ENCODE peak calls at places on chromosomes 16 and 17, in four cellular contexts. S is stimulated activated CD4-positive, alpha-beta T cell treated with anti-CD3 and anti-CD28 coated beads, Interleukin-15, amount 100 ng/mL, for 24 hours; P is AG09319; Q is activated CD8-positive, alpha-beta T cell treated with anti-CD3 and anti-CD28 coated beads, Interleukin-2, amount 10 ng/mL, durations not matched to agents 7 days and 5 days. E is an unnamed sample.
A peak's percentile ranks its signal among the peaks of the same experiment; 100 is the strongest.

GRCh38 chr17:3004925-3005324 is 58.5 kb downstream of the OR1D5 start:
- DNase-seq in P (no peak), Q (no peak), S (no peak), E (no peak)

GRCh38 chr17:73313526-73314127 is 1.8 kb upstream of the CDC42EP4 start:
- DNase-seq in P (no peak), Q (no peak), S (no peak), E (no peak)

GRCh38 chr16:80725566-80726162 is 78.7 kb downstream of the CDYL2 start:
- DNase-seq in Q (no peak), S (no peak), P (no peak), E (no peak)

GRCh38 chr16:58399718-58400633 is 7.7 kb downstream of the GINS3 start:
- DNase-seq in Q (no peak), S (no peak), P (no peak), E (no peak)

GRCh38 chr16:57528499-57529323 is 7.7 kb downstream of the CCDC102A start:
- DNase-seq in S (no peak), P (no peak), Q (no peak), E (no peak)

GRCh38 chr17:77131919-77132318 is 8.8 kb upstream of the SEC14L1 start:
- DNase-seq in P (no peak), Q (no peak), S (no peak), E (no peak)

GRCh38 chr16:47211218-47211617 is 67.5 kb upstream of the NETO2 start:
- DNase-seq in S (no peak), Q (no peak), P (no peak), E (no peak)

GRCh38 chr16:11521019-11521418 is 65.7 kb downstream of the LITAF start:
- DNase-seq in S (no peak), P (no peak), Q (no peak), E (no peak)

GRCh38 chr17:32385971-32386370 is 36.0 kb downstream of the ZNF207 start:
- DNase-seq in Q (no peak), P (no peak), S (no peak), E (no peak)

GRCh38 chr16:1010266-1010665 is 28.7 kb downstream of the SOX8 start:
- DNase-seq in Q (no peak), P (no peak), S (no peak), E (no peak)

GRCh38 chr17:70629902-70630301 is 460.6 kb downstream of the KCNJ2 start:
- DNase-seq in Q (no peak), P (no peak), S (peak; percentile 2), E (no peak)

GRCh38 chr16:641326-642188 is at the start of gene MCRIP2:
- DNase-seq in S (peak; percentile 91), Q (peak; percentile 76), P (peak; percentile 39), E (no peak)

GRCh38 chr17:40317880-40318834 is 9.2 kb downstream of the RARA start:
- DNase-seq in Q (peak; percentile 94), P (peak; percentile 92), S (peak; percentile 95), E (peak; percentile 88)

GRCh38 chr16:3997231-3997841 is 116.8 kb upstream of the CREBBP start:
- DNase-seq in S (no peak), Q (no peak), P (no peak), E (no peak)

GRCh38 chr17:32912218-32912897 is 15.6 kb upstream of the TMEM98 start:
- DNase-seq in S (no peak), Q (no peak), P (peak; percentile 45), E (no peak)

GRCh38 chr16:30368122-30368791 is 2.0 kb downstream of the TBC1D10B start:
- DNase-seq in S (no peak), P (no peak), Q (no peak), E (no peak)

GRCh38 chr17:68101992-68102758 is 66.6 kb downstream of the KPNA2 start:
- DNase-seq in Q (peak; percentile 44), P (no peak), S (peak; percentile 39), E (no peak)

GRCh38 chr16:57127836-57128235 is 35.5 kb downstream of the CPNE2 start:
- DNase-seq in Q (no peak), P (no peak), S (no peak), E (no peak)

GRCh38 chr17:17587614-17588336 is 3.7 kb downstream of the PEMT start:
- DNase-seq in P (no peak), S (no peak), Q (no peak), E (no peak)

GRCh38 chr17:4364622-4365041 is 1.8 kb downstream of the UBE2G1 start:
- DNase-seq in Q (no peak), P (no peak), S (no peak), E (no peak)

GRCh38 chr17:29560306-29560705 is 6.5 kb downstream of the ABHD15 start:
- DNase-seq in S (no peak), P (no peak), Q (no peak), E (no peak)